ENCODE peak calls at places on chromosomes 5 and 9, in seven cellular contexts. U is mesendoderm; Q is HEK293T; P is activated CD8-positive, alpha-beta memory T cell treated with anti-CD3 and anti-CD28 coated beads for 24 hours; B is Caki2; X is transverse colon; O is stimulated activated CD8-positive, alpha-beta memory T cell treated with anti-CD3 and anti-CD28 coated beads, Interleukin-4, amount 100 ng/mL, for 1 hour. J is an unnamed sample.

GRCh38 chr5:147348046-147348445 is 113.2 kb downstream of the STK32A start:
- DNase-seq in B (no peak), U (no peak), X (no peak), O (no peak), P (no peak), Q (no peak), J (no peak)

GRCh38 chr9:5352637-5353248 is 13.1 kb upstream of the RLN1 start:
- DNase-seq in B (no peak), O (no peak), Q (no peak), X (no peak), U (no peak), P (no peak), J (no peak)

GRCh38 chr5:82561786-82562185 is 283.6 kb upstream of the RPS23 start:
- DNase-seq in X (no peak), U (no peak), O (no peak), Q (no peak), B (no peak), P (no peak), J (no peak)

GRCh38 chr9:87551692-87552303 is 54.1 kb downstream of the DAPK1 start:
- DNase-seq in P (no peak), O (no peak), B (no peak), U (peak; percentile 56), X (no peak), Q (no peak), J (no peak)

GRCh38 chr5:80216753-80217596 is 38.9 kb downstream of the SERINC5 start:
- DNase-seq in Q (no peak), P (peak; percentile 70), O (no peak), B (no peak), X (no peak), U (no peak), J (no peak)

GRCh38 chr5:133992429-133993151 is 12.2 kb downstream of the VDAC1 start:
- DNase-seq in X (no peak), U (no peak), B (no peak), P (no peak), O (no peak), Q (no peak), J (no peak)

GRCh38 chr9:35729700-35730485 is 2.1 kb downstream of the TLN1 start:
- DNase-seq in O (no peak), U (peak; percentile 86), B (no peak), Q (peak; percentile 73), X (peak; percentile 53), P (no peak), J (peak; percentile 77)

GRCh38 chr5:38551020-38552017 is 5.1 kb downstream of the LIFR start:
- DNase-seq in U (peak; percentile 76), X (no peak), B (peak; percentile 43), P (no peak), O (no peak), Q (peak; percentile 49), J (no peak)

GRCh38 chr5:674630-675011 is 18.5 kb downstream of the TPPP start:
- DNase-seq in X (no peak), U (peak; percentile 59), B (no peak), O (no peak), Q (no peak), P (no peak), J (no peak)

GRCh38 chr5:150584561-150585335 is 55.7 kb upstream of the SYNPO start:
- DNase-seq in U (no peak), Q (no peak), P (no peak), B (no peak), O (no peak), X (peak; percentile 73), J (no peak)

GRCh38 chr9:97293207-97293721 is 14.2 kb upstream of the CCDC180 start:
- DNase-seq in X (no peak), U (peak; percentile 71), O (no peak), P (no peak), B (peak; percentile 34), Q (no peak), J (peak; percentile 41)

GRCh38 chr9:131330814-131331600 is 41.5 kb downstream of the PLPP7 start:
- DNase-seq in X (no peak), U (peak; percentile 99), Q (no peak), B (no peak), P (no peak), O (no peak), J (peak; percentile 74)

GRCh38 chr5:6586647-6587042 is 46.2 kb downstream of the NSUN2 start:
- DNase-seq in U (no peak), Q (no peak), B (no peak), O (no peak), P (no peak), X (no peak), J (peak; percentile 38)

GRCh38 chr5:90548069-90548593 is 10.5 kb upstream of the ADGRV1 start:
- DNase-seq in P (no peak), U (peak; percentile 46), X (peak; percentile 74), B (peak; percentile 59), O (no peak), Q (peak; percentile 55), J (no peak)

J was measured in islet precursor cell.